ENCODE peak calls at places on chromosome 9, in five cellular contexts. E is ELR, X is mucosa of gallbladder, Q is COR-L47, G is pancreas. K is an unnamed sample.

GRCh38 chr9:116154976-116155699 is 1.5 kb downstream of the PAPPA start:
- DNase-seq in G (no peak), X (peak), E (peak), Q (no peak), K (no peak)

GRCh38 chr9:131423171-131423581 is 29.3 kb downstream of the PRRC2B start:
- DNase-seq in X (peak), Q (no peak), E (peak), G (peak), K (peak)

GRCh38 chr9:97176206-97176605 is 131.3 kb upstream of the CCDC180 start:
- DNase-seq in Q (peak), X (no peak), E (no peak), G (no peak), K (no peak)

GRCh38 chr9:105510024-105510423 is 47.9 kb upstream of the FKTN start:
- DNase-seq in G (no peak), E (peak), Q (no peak), X (no peak), K (no peak)

GRCh38 chr9:88651682-88652633 is 117.0 kb downstream of the NXNL2 start:
- DNase-seq in Q (no peak), G (no peak), E (peak), X (peak), K (peak)

GRCh38 chr9:2473691-2474090 is 147.9 kb upstream of the VLDLR start:
- DNase-seq in G (no peak), E (no peak), X (no peak), Q (no peak), K (no peak)

GRCh38 chr9:122197334-122197872 is 31.4 kb downstream of the LHX6 start:
- DNase-seq in G (no peak), X (no peak), Q (peak), E (no peak), K (no peak)

GRCh38 chr9:37582548-37583157 is 6.5 kb upstream of the FBXO10 start:
- DNase-seq in G (no peak), E (peak), Q (peak), X (no peak), K (no peak)

GRCh38 chr9:128899566-128900322 is 17.8 kb downstream of the LRRC8A start:
- DNase-seq in Q (no peak), G (peak), X (no peak), E (peak), K (no peak)

GRCh38 chr9:75185585-75186170 is 97.4 kb downstream of the OSTF1 start:
- DNase-seq in G (no peak), X (peak), Q (peak), E (peak), K (no peak)

GRCh38 chr9:134469041-134469875 is 143.0 kb downstream of the RXRA start:
- DNase-seq in E (no peak), Q (no peak), X (peak), G (peak), K (peak)

GRCh38 chr9:33782395-33783152 is 12.8 kb upstream of the PRSS3 start:
- DNase-seq in X (no peak), E (peak), Q (no peak), G (no peak), K (no peak)